ENCODE peak calls at places on chromosome 19, in nine cellular contexts. D is astrocyte, T is AG09309, J is nephron progenitor cell, F is BE2C, R is tibial nerve, B is cardiac fibroblast, Q is thoracic aorta, O is transverse colon. C is an unnamed sample.

GRCh38 chr19:19110410-19111137 is 27.7 kb downstream of the TMEM161A start:
- DNase-seq in R (no peak), T (no peak), D (no peak), Q (no peak), B (no peak), F (peak; percentile 72), J (peak; percentile 74), O (no peak), C (peak; percentile 39)

GRCh38 chr19:50896591-50897190 is 14.5 kb downstream of the KLK4 start:
- DNase-seq in T (no peak), F (peak; percentile 81), O (no peak), B (peak; percentile 58), J (no peak), D (peak; percentile 8), R (no peak), Q (no peak), C (no peak)

GRCh38 chr19:48474084-48474592 is 5.0 kb downstream of the CYTH2 start:
- DNase-seq in R (no peak), B (no peak), O (no peak), F (no peak), Q (no peak), D (no peak), T (no peak), J (no peak), C (no peak)

GRCh38 chr19:11263726-11264125 is 1.4 kb upstream of the DOCK6 start:
- DNase-seq in D (no peak), T (no peak), Q (no peak), B (no peak), J (no peak), F (no peak), R (no peak), O (no peak), C (no peak)

GRCh38 chr19:33815410-33816340 is 19.0 kb downstream of the KCTD15 start:
- DNase-seq in J (no peak), R (no peak), D (peak; percentile 37), F (no peak), T (no peak), Q (no peak), O (no peak), B (peak; percentile 41), C (no peak)

GRCh38 chr19:49433240-49433901 is 8.0 kb downstream of the SLC17A7 start:
- DNase-seq in B (no peak), T (no peak), O (no peak), Q (no peak), R (no peak), F (no peak), J (no peak), D (no peak), C (no peak)

GRCh38 chr19:16851031-16851712 is 22.0 kb downstream of the SIN3B start:
- DNase-seq in T (no peak), R (no peak), Q (no peak), B (peak; percentile 45), J (no peak), O (no peak), D (peak; percentile 74), F (no peak), C (no peak)

GRCh38 chr19:52112624-52113023 is 17.1 kb upstream of the ZNF841 start:
- DNase-seq in B (no peak), D (no peak), T (no peak), J (no peak), F (no peak), O (no peak), Q (no peak), R (no peak), C (no peak)

GRCh38 chr19:7515471-7516226 is at the start of gene ZNF358:
- DNase-seq in O (peak; percentile 86), Q (peak; percentile 19), D (peak; percentile 42), F (peak; percentile 94), B (peak; percentile 60), J (peak; percentile 86), T (no peak), R (peak; percentile 43), C (peak; percentile 63)

GRCh38 chr19:48945415-48945814 is 9.3 kb upstream of the BAX start:
- DNase-seq in O (no peak), F (no peak), J (no peak), Q (no peak), D (no peak), R (no peak), B (no peak), T (no peak), C (no peak)

GRCh38 chr19:53659292-53659691 is 27.5 kb downstream of the DPRX start:
- DNase-seq in D (no peak), O (no peak), J (peak; percentile 15), T (no peak), Q (no peak), F (no peak), B (peak; percentile 51), R (no peak), C (peak; percentile 18)
- TF ChIP-seq CTCF in D (no peak), O (no peak), J (peak; percentile 36), T (peak; percentile 11), Q (no peak), F (no peak), B (peak; percentile 33), R (peak; percentile 53), C (peak; percentile 71)

GRCh38 chr19:46297700-46298476 is 1.0 kb downstream of the HIF3A start:
- DNase-seq in J (no peak), D (no peak), T (no peak), Q (peak; percentile 47), F (peak; percentile 39), B (peak; percentile 55), R (peak; percentile 54), O (peak; percentile 69), C (no peak)
- TF ChIP-seq CTCF in J (no peak), D (no peak), T (peak; percentile 2), Q (peak; percentile 36), F (no peak), B (peak; percentile 15), R (peak; percentile 31), O (peak; percentile 10), C (no peak)

GRCh38 chr19:36051637-36052036 is 2.4 kb downstream of the THAP8 start:
- DNase-seq in B (no peak), D (no peak), O (no peak), Q (no peak), F (no peak), R (no peak), T (no peak), J (no peak), C (no peak)
- TF ChIP-seq CTCF in B (no peak), D (no peak), O (no peak), Q (no peak), F (no peak), R (no peak), T (no peak), J (no peak), C (no peak)

DNA sequence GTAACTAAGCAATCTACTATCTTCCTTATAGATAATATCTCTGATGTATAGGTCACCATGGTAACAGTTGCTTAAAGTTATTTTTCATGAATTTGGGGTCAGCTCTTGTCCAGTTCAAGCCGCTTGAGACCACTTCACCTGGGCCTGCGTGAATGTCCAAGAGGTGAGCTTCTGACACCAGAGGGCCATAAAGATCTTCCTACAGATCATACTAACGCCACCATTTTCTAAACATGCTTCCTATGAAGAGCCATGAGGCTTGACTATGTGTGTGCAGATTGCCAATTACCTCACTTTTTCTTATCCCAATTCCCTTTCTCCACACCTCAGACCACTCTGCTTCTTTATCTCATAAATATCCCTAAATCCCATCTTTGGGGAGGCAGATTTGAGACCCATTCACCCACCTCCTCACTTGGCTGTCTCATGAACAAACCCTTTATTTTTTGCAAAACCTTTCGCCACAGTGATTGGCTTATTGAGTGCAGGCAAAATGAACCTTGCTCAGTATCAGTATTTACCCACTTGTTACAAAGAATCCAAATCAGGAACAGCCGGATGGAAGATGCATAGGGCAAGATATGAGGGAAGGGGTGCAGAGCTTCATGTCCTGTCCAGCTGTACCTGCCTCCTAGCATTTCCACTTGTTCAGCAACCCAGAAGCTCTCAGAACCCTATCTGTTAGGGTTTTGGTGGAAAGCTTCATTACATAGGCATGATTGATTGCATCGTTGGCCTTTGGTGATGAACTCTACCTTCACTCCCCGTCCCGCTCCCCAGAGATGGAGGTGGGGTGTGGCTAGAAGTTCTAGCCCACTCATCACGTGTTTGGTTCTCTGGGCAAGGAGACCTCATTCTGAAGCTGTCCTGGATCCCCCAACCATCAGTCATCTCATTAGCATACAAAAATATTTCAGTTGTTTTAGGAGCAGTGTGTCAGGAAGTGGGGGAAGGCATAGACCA is 34.2 kb downstream of the FAM187B start:
- DNase-seq in D (no peak), T (no peak), F (no peak), Q (no peak), O (no peak), R (no peak), B (no peak), J (no peak), C (no peak)
- TF ChIP-seq CTCF in D (no peak), T (no peak), F (no peak), Q (no peak), O (no peak), R (no peak), B (no peak), J (no peak), C (no peak)